ENCODE peak calls at places on chromosome 21, in nine cellular contexts. T is glutamatergic neuron, A is endodermal cell, F is adrenal gland, W is brain microvascular endothelial cell, N is astrocyte of the spinal cord, Y is cardiac muscle cell, U is astrocyte of the cerebellum, H is left ventricle myocardium inferior. C is an unnamed sample.

GRCh38 chr21:38610573-38611251 is 112.4 kb upstream of the ERG start:
- DNase-seq in N (no peak), T (no peak), A (no peak), W (no peak), U (no peak), H (no peak), Y (no peak), F (no peak), C (no peak)

GRCh38 chr21:38679531-38679930 is 126.2 kb upstream of the ETS2 start:
- DNase-seq in H (no peak), W (peak; percentile 64), N (peak; percentile 72), T (no peak), U (peak; percentile 59), A (no peak), F (no peak), Y (no peak), C (no peak)

GRCh38 chr21:39525129-39525528 is 73.4 kb downstream of the SH3BGR start:
- DNase-seq in N (no peak), T (no peak), U (no peak), W (no peak), Y (no peak), F (peak; percentile 57), H (peak; percentile 42), A (no peak), C (no peak)

GRCh38 chr21:44027607-44028286 is 15.6 kb downstream of the TRAPPC10 start:
- DNase-seq in N (no peak), H (no peak), T (no peak), F (no peak), Y (no peak), A (no peak), W (no peak), U (no peak), C (no peak)

GRCh38 chr21:32007461-32007860 is 134.6 kb downstream of the HUNK start:
- DNase-seq in F (peak; percentile 26), N (peak; percentile 15), Y (no peak), U (no peak), H (no peak), A (no peak), W (peak; percentile 20), T (no peak), C (peak; percentile 24)

GRCh38 chr21:41564871-41565281 is 56.9 kb upstream of the TMPRSS2 start:
- DNase-seq in N (peak; percentile 7), A (no peak), Y (no peak), U (no peak), F (no peak), T (no peak), W (peak; percentile 35), H (no peak), C (peak; percentile 28)

GRCh38 chr21:39681257-39681656 is 63.7 kb upstream of the IGSF5 start:
- DNase-seq in H (no peak), W (peak; percentile 46), N (peak; percentile 56), A (no peak), T (no peak), Y (no peak), U (no peak), F (no peak), C (no peak)

GRCh38 chr21:44006017-44006624 is 6.0 kb upstream of the TRAPPC10 start:
- DNase-seq in N (peak; percentile 92), A (no peak), W (peak; percentile 96), T (no peak), H (no peak), U (peak; percentile 48), Y (no peak), F (peak; percentile 26), C (peak; percentile 39)

GRCh38 chr21:32184485-32184884 is 94.4 kb downstream of the MIS18A start:
- DNase-seq in Y (no peak), T (no peak), U (no peak), F (no peak), N (no peak), W (no peak), A (peak; percentile 63), H (no peak), C (no peak)

GRCh38 chr21:38475519-38475918 is 22.8 kb downstream of the ERG start:
- DNase-seq in W (no peak), N (no peak), A (peak; percentile 72), H (no peak), U (no peak), T (no peak), F (no peak), Y (no peak), C (no peak)

GRCh38 chr21:31658053-31658452 is 1.4 kb upstream of the SOD1 start:
- DNase-seq in T (no peak), Y (no peak), U (no peak), A (no peak), F (peak; percentile 83), H (no peak), N (no peak), W (no peak), C (peak; percentile 25)

GRCh38 chr21:38383411-38384245 is 114.6 kb downstream of the ERG start:
- DNase-seq in W (no peak), A (no peak), Y (no peak), U (no peak), T (no peak), F (no peak), N (no peak), H (no peak), C (no peak)

GRCh38 chr21:28447453-28447852 is 545.2 kb downstream of the LTN1 start:
- DNase-seq in A (no peak), T (no peak), F (no peak), Y (no peak), W (peak; percentile 32), U (no peak), N (peak; percentile 54), H (no peak), C (no peak)

GRCh38 chr21:39094087-39094785 is 89.0 kb downstream of the PSMG1 start:
- DNase-seq in W (no peak), U (no peak), T (no peak), N (no peak), Y (no peak), F (no peak), H (no peak), A (no peak), C (no peak)

GRCh38 chr21:15788847-15789548 is 59.2 kb downstream of the USP25 start:
- DNase-seq in A (no peak), Y (no peak), H (no peak), W (no peak), U (no peak), F (no peak), N (peak; percentile 32), T (no peak), C (no peak)

GRCh38 chr21:31273278-31273677 is 70.8 kb downstream of the TIAM1 start:
- DNase-seq in A (no peak), U (no peak), T (no peak), H (no peak), Y (no peak), F (no peak), N (no peak), W (no peak), C (no peak)

GRCh38 chr21:42369821-42370220 is 3.5 kb upstream of the TFF1 start:
- DNase-seq in N (no peak), H (no peak), A (no peak), F (no peak), Y (no peak), T (peak; percentile 11), W (no peak), U (no peak), C (no peak)

GRCh38 chr21:30984897-30985296 is 53.4 kb downstream of the KRTAP19-8 start:
- DNase-seq in N (no peak), H (no peak), T (no peak), W (no peak), U (no peak), Y (no peak), A (peak; percentile 55), F (no peak), C (no peak)

GRCh38 chr21:32298148-32298559 is 501 bp upstream of the MRAP start:
- DNase-seq in N (no peak), T (no peak), U (no peak), F (peak; percentile 80), Y (no peak), W (no peak), H (no peak), A (no peak), C (no peak)

GRCh38 chr21:42548687-42549406 is 35.2 kb downstream of the SLC37A1 start:
- DNase-seq in W (no peak), A (no peak), F (no peak), U (no peak), N (no peak), H (no peak), T (peak; percentile 2), Y (no peak), C (no peak)

GRCh38 chr21:35063428-35064172 is 14.5 kb upstream of the RUNX1 start:
- DNase-seq in U (no peak), T (no peak), H (no peak), A (no peak), W (no peak), Y (no peak), N (no peak), F (no peak), C (no peak)

GRCh38 chr21:43590220-43590619 is 69.1 kb downstream of the HSF2BP start:
- DNase-seq in H (no peak), A (no peak), N (peak; percentile 38), F (no peak), W (no peak), U (no peak), Y (no peak), T (no peak), C (no peak)

GRCh38 chr21:14275806-14276205 is 59.8 kb downstream of the RBM11 start:
- DNase-seq in N (no peak), T (no peak), W (no peak), F (no peak), U (no peak), Y (no peak), H (no peak), A (no peak), C (no peak)

GRCh38 chr21:18951291-18952038 is 547.9 kb upstream of the TMPRSS15 start:
- DNase-seq in Y (peak; percentile 82), U (peak; percentile 19), A (peak; percentile 82), F (peak; percentile 35), H (no peak), N (peak; percentile 12), T (peak; percentile 29), W (no peak), C (no peak)
- TF ChIP-seq CTCF in Y (no peak), U (peak; percentile 48), A (peak; percentile 90), F (peak; percentile 12), H (peak; percentile 61), N (peak; percentile 52), T (peak; percentile 79), W (peak; percentile 36), C (no peak)

GRCh38 chr21:36552458-36552800 is 72.5 kb upstream of the CLDN14 start:
- DNase-seq in H (no peak), Y (no peak), F (no peak), W (no peak), N (no peak), A (no peak), U (no peak), T (no peak), C (no peak)
- TF ChIP-seq CTCF in H (no peak), Y (no peak), F (no peak), W (no peak), N (no peak), A (no peak), U (no peak), T (no peak), C (no peak)

GRCh38 chr21:36087362-36088138 is 17.7 kb downstream of the CBR1 start:
- DNase-seq in T (no peak), F (peak; percentile 41), N (no peak), U (no peak), Y (no peak), H (no peak), A (peak; percentile 63), W (no peak), C (no peak)
- TF ChIP-seq CTCF in T (no peak), F (no peak), N (peak; percentile 24), U (peak; percentile 15), Y (peak; percentile 23), H (peak; percentile 23), A (peak; percentile 78), W (peak; percentile 45), C (no peak)

GRCh38 chr21:17688912-17689874 is 76.5 kb upstream of the BTG3 start:
- DNase-seq in W (peak; percentile 5), H (peak; percentile 23), Y (no peak), T (peak; percentile 18), N (peak; percentile 63), F (peak; percentile 27), A (peak; percentile 68), U (peak; percentile 84), C (no peak)
- TF ChIP-seq CTCF in W (peak; percentile 25), H (no peak), Y (no peak), T (peak; percentile 37), N (peak; percentile 27), F (no peak), A (peak; percentile 62), U (peak; percentile 14), C (no peak)

C was measured in AG09319.